ENCODE peak calls at places on chromosomes 12 and 14, in seven cellular contexts. O, L, S, A, Q, P and E are unnamed samples.
A peak's percentile ranks its signal among the peaks of the same experiment; 100 is the strongest.

GRCh38 chr14:104421892-104422291 is 157.7 kb upstream of the C14orf180 start:
- DNase-seq in A (no peak), L (no peak), Q (no peak), S (no peak), P (no peak), O (no peak), E (no peak)

GRCh38 chr14:101480747-101481530 is 80.4 kb upstream of the DIO3 start:
- DNase-seq in L (peak; percentile 98), A (peak; percentile 33), P (peak; percentile 27), S (no peak), O (no peak), Q (no peak), E (peak; percentile 97)

GRCh38 chr12:597926-598568 is 65.2 kb downstream of the NINJ2 start:
- DNase-seq in O (no peak), S (no peak), L (no peak), Q (no peak), A (no peak), P (no peak), E (peak; percentile 92)

GRCh38 chr12:121537814-121538698 is 42.8 kb downstream of the KDM2B start:
- DNase-seq in S (peak; percentile 24), P (no peak), A (no peak), Q (peak; percentile 20), O (no peak), L (no peak), E (no peak)

GRCh38 chr12:27422697-27423096 is 23.8 kb upstream of the SMCO2 start:
- DNase-seq in P (no peak), S (no peak), O (no peak), L (peak; percentile 10), Q (no peak), A (no peak), E (no peak)

GRCh38 chr12:10829994-10830393 is 3.8 kb upstream of the TAS2R10 start:
- DNase-seq in Q (no peak), O (no peak), S (no peak), A (no peak), L (no peak), P (no peak), E (no peak)

GRCh38 chr12:24421759-24422158 is 472.3 kb upstream of the SOX5 start:
- DNase-seq in O (no peak), S (no peak), A (no peak), Q (no peak), L (no peak), P (no peak), E (no peak)

GRCh38 chr12:67677166-67677565 is 28.6 kb downstream of the DYRK2 start:
- DNase-seq in A (no peak), Q (no peak), L (no peak), P (no peak), O (no peak), S (no peak), E (no peak)

GRCh38 chr14:98915625-98916024 is 356.4 kb downstream of the BCL11B start:
- DNase-seq in Q (no peak), L (no peak), A (no peak), O (no peak), P (no peak), S (no peak), E (no peak)

GRCh38 chr12:94208433-94208921 is 60.1 kb downstream of the PLXNC1 start:
- DNase-seq in L (no peak), O (no peak), P (no peak), Q (no peak), S (no peak), A (no peak), E (no peak)

GRCh38 chr14:41606249-41607118 is at the start of gene LRFN5:
- DNase-seq in A (peak; percentile 54), S (peak; percentile 58), P (no peak), O (no peak), L (no peak), Q (peak; percentile 49), E (no peak)

GRCh38 chr14:49975286-49975685 is 82.4 kb downstream of the ARF6 start:
- DNase-seq in O (no peak), S (no peak), A (peak; percentile 93), Q (no peak), P (peak; percentile 93), L (peak; percentile 83), E (peak; percentile 62)

GRCh38 chr12:6697584-6698351 is 2.8 kb downstream of the PIANP start:
- DNase-seq in O (no peak), P (peak; percentile 61), A (peak; percentile 45), L (peak; percentile 76), S (peak; percentile 71), Q (peak; percentile 41), E (peak; percentile 73)

GRCh38 chr14:87081004-87081403 is 912.0 kb downstream of the GALC start:
- DNase-seq in P (no peak), Q (no peak), L (no peak), A (no peak), O (no peak), S (no peak), E (no peak)

GRCh38 chr12:65956056-65956738 is 131.9 kb downstream of the HMGA2 start:
- DNase-seq in P (no peak), S (no peak), L (no peak), A (no peak), O (no peak), Q (no peak), E (no peak)

GRCh38 chr12:8508912-8509841 is 4.1 kb upstream of the CLEC4D start:
- DNase-seq in P (no peak), O (no peak), A (no peak), S (no peak), Q (no peak), L (no peak), E (no peak)

DNA sequence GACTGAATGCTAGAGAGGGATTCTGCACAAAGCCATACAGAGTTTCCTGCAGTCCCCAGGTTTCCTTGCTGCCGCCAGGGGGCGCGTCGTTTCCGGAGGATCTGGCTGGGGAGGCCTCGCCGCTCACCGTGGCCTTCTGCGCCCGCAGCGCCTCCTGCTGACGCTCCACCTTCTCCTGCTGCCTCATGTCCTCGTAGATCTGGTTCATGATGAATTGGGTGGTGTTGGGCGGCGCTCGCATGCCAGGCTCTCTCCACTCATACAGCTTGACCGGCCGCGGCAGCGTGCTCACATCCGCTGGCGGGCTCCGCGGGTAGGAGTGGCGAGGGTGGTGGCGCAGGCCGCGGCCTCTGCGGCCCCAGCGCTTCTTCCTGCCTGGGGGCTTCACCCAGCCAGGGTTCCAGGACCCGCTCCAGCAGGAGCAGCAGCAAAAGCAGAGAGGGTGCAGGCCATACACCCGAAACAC is 987 bp downstream of the CCER1 start:
- DNase-seq in S (no peak), O (no peak), L (peak; percentile 85), A (no peak), Q (no peak), P (no peak), E (no peak)
- TF ChIP-seq CTCF in S (peak; percentile 46), O (no peak), L (peak; percentile 29), A (peak; percentile 27), Q (peak; percentile 52), P (peak; percentile 49), E (peak; percentile 8)

DNA sequence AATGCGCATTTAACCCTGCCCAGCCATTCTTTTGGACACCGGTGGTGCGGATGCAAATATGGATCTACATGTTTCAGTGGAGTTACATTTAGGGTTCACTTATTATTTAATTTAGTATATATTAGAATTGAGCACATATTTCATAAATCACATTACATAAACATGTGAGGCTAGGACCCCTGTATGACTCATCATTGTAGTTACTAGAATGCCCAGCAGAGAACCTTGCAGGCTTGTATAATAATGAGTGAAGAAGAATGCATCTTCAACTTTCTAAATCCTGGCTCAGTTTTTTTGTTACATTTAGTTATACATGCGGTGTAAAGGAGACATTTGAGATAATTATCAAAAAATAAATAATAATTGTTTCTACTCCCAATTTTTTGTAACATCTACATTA is 369.0 kb downstream of the ATP23 start:
- DNase-seq in S (no peak), A (no peak), O (no peak), L (peak; percentile 72), Q (no peak), P (peak; percentile 66), E (peak; percentile 45)
- TF ChIP-seq CTCF in S (no peak), A (peak; percentile 15), O (no peak), L (no peak), Q (no peak), P (peak; percentile 59), E (no peak)

GRCh38 chr12:26187429-26187828 is 7.9 kb upstream of the SSPN start:
- DNase-seq in P (no peak), Q (no peak), S (no peak), L (no peak), O (no peak), A (no peak), E (no peak)
- TF ChIP-seq CTCF in P (peak; percentile 36), Q (no peak), S (no peak), L (no peak), O (no peak), A (no peak), E (no peak)

DNA sequence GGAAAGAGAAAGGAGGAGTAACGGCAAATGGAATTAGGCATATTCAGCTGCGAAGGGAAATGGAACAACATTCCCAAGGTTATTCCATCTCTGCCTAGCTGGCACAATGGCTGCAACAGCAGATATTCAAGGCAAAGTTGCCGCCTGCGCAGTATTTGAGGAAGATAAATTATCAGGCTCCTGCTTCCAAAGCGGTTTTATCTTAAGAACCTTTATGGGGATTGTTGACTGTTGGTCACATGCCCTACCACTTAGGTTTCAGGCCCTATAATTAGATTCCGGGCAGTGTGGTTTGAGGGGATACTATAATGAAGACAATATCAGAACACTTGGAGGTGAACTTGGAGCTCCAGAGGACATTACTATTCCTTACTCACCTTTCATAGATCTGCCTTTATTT is 99.7 kb downstream of the FGD4 start:
- DNase-seq in S (no peak), Q (no peak), O (no peak), A (no peak), L (no peak), P (no peak), E (no peak)
- TF ChIP-seq CTCF in S (no peak), Q (no peak), O (no peak), A (no peak), L (no peak), P (no peak), E (no peak)

DNA sequence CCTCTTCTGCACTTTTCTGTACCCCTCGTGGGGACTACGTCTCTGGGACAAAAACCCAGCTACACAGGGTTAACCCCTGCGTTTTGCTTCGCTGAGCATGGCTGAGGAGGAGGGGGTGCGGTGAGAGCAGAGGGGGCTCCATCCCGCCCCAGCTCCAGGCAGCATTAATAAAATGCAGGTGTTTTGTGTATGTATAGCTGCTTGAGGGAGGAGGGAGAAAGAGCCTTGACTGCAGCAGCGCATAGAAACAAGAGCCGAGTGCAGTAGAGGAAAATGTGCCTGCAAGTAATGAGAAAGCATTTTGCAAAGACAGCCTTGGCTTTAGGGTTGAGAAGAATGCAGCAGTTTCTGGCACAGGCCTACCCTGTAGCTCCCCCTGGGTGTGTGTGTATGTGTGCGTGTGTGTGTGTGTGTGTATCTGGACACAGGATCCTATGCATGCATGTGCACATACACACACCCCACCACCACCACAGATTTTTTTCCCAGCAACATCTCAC is 103.9 kb downstream of the ZFP36L1 start:
- DNase-seq in P (peak; percentile 46), Q (peak; percentile 49), L (peak; percentile 58), S (no peak), A (peak; percentile 70), O (no peak), E (no peak)
- TF ChIP-seq CTCF in P (peak; percentile 24), Q (no peak), L (no peak), S (no peak), A (peak; percentile 27), O (no peak), E (no peak)